ENCODE peak calls at places on chromosomes 6 and 20, in six cellular contexts. One of them, this sample, is unnamed.

GRCh38 chr6:1390805-1391511 is 1.6 kb downstream of the FOXF2 start:
- DNase-seq in MM.1S: no peak
- DNase-seq in GM12865: no peak
- DNase-seq in heart right ventricle: no peak
- DNase-seq in AG04450: no peak
- DNase-seq in neural progenitor cell: peak
- DNase-seq in this sample: no peak

GRCh38 chr6:14856177-14856576 is 389.7 kb upstream of the JARID2 start:
- DNase-seq in GM12865: no peak
- DNase-seq in neural progenitor cell: no peak
- DNase-seq in heart right ventricle: peak
- DNase-seq in MM.1S: no peak
- DNase-seq in AG04450: no peak
- DNase-seq in this sample: no peak

GRCh38 chr20:13546497-13547131 is 92.1 kb downstream of the TASP1 start:
- DNase-seq in heart right ventricle: peak
- DNase-seq in neural progenitor cell: peak
- DNase-seq in AG04450: peak
- DNase-seq in GM12865: peak
- DNase-seq in MM.1S: peak
- DNase-seq in this sample: peak

GRCh38 chr6:35275861-35276260 is 16.3 kb downstream of the ZNF76 start:
- DNase-seq in GM12865: no peak
- DNase-seq in heart right ventricle: no peak
- DNase-seq in neural progenitor cell: no peak
- DNase-seq in AG04450: no peak
- DNase-seq in MM.1S: no peak
- DNase-seq in this sample: no peak

GRCh38 chr20:44743916-44744655 is 1.6 kb upstream of the KCNK15 start:
- DNase-seq in AG04450: no peak
- DNase-seq in GM12865: no peak
- DNase-seq in neural progenitor cell: no peak
- DNase-seq in MM.1S: no peak
- DNase-seq in heart right ventricle: no peak
- DNase-seq in this sample: no peak

GRCh38 chr20:15604406-15604805 is 968.8 kb downstream of the KIF16B start:
- DNase-seq in GM12865: peak
- DNase-seq in neural progenitor cell: no peak
- DNase-seq in AG04450: no peak
- DNase-seq in heart right ventricle: no peak
- DNase-seq in MM.1S: no peak
- DNase-seq in this sample: no peak

GRCh38 chr6:170113141-170113540 is 177.7 kb downstream of the DLL1 start:
- DNase-seq in MM.1S: no peak
- DNase-seq in heart right ventricle: no peak
- DNase-seq in neural progenitor cell: no peak
- DNase-seq in AG04450: no peak
- DNase-seq in GM12865: no peak
- DNase-seq in this sample: no peak

GRCh38 chr20:31551163-31551562 is 36.9 kb downstream of the HM13 start:
- DNase-seq in neural progenitor cell: no peak
- DNase-seq in AG04450: no peak
- DNase-seq in GM12865: no peak
- DNase-seq in MM.1S: no peak
- DNase-seq in heart right ventricle: no peak
- DNase-seq in this sample: no peak

GRCh38 chr20:40010483-40010882 is 678.6 kb downstream of the MAFB start:
- DNase-seq in heart right ventricle: no peak
- DNase-seq in MM.1S: no peak
- DNase-seq in GM12865: no peak
- DNase-seq in neural progenitor cell: no peak
- DNase-seq in AG04450: no peak
- DNase-seq in this sample: no peak

GRCh38 chr20:2760381-2761305 is 39.8 kb downstream of the CPXM1 start:
- DNase-seq in neural progenitor cell: no peak
- DNase-seq in MM.1S: no peak
- DNase-seq in GM12865: no peak
- DNase-seq in heart right ventricle: no peak
- DNase-seq in AG04450: no peak
- DNase-seq in this sample: no peak

GRCh38 chr6:21533678-21534077 is 59.9 kb upstream of the SOX4 start:
- DNase-seq in neural progenitor cell: no peak
- DNase-seq in AG04450: no peak
- DNase-seq in GM12865: no peak
- DNase-seq in MM.1S: no peak
- DNase-seq in heart right ventricle: no peak
- DNase-seq in this sample: no peak

GRCh38 chr20:62511300-62511914 is 35.6 kb upstream of the GATA5 start:
- DNase-seq in neural progenitor cell: no peak
- DNase-seq in heart right ventricle: no peak
- DNase-seq in GM12865: no peak
- DNase-seq in MM.1S: no peak
- DNase-seq in AG04450: no peak
- DNase-seq in this sample: no peak

GRCh38 chr20:62515280-62515679 is 39.5 kb upstream of the GATA5 start:
- DNase-seq in MM.1S: no peak
- DNase-seq in neural progenitor cell: no peak
- DNase-seq in heart right ventricle: no peak
- DNase-seq in GM12865: no peak
- DNase-seq in AG04450: no peak
- DNase-seq in this sample: no peak

GRCh38 chr20:62512812-62513211 is 37.0 kb upstream of the GATA5 start:
- DNase-seq in AG04450: no peak
- DNase-seq in MM.1S: no peak
- DNase-seq in GM12865: no peak
- DNase-seq in heart right ventricle: no peak
- DNase-seq in neural progenitor cell: no peak
- DNase-seq in this sample: no peak

GRCh38 chr20:62513991-62514390 is 38.2 kb upstream of the GATA5 start:
- DNase-seq in heart right ventricle: no peak
- DNase-seq in GM12865: no peak
- DNase-seq in AG04450: no peak
- DNase-seq in neural progenitor cell: no peak
- DNase-seq in MM.1S: no peak
- DNase-seq in this sample: no peak

GRCh38 chr20:62511915-62512610 is 36.3 kb upstream of the GATA5 start:
- DNase-seq in AG04450: no peak
- DNase-seq in MM.1S: no peak
- DNase-seq in GM12865: no peak
- DNase-seq in heart right ventricle: no peak
- DNase-seq in neural progenitor cell: no peak
- DNase-seq in this sample: no peak
- TF ChIP-seq CTCF in AG04450: no peak
- TF ChIP-seq CTCF in MM.1S: no peak
- TF ChIP-seq CTCF in GM12865: no peak
- TF ChIP-seq CTCF in heart right ventricle: no peak
- TF ChIP-seq CTCF in neural progenitor cell: no peak
- TF ChIP-seq CTCF in this sample: no peak

GRCh38 chr20:9617940-9618339 is 103.5 kb downstream of the LAMP5 start:
- DNase-seq in MM.1S: peak
- DNase-seq in heart right ventricle: no peak
- DNase-seq in neural progenitor cell: peak
- DNase-seq in GM12865: peak
- DNase-seq in AG04450: no peak
- DNase-seq in this sample: no peak
- TF ChIP-seq CTCF in MM.1S: peak
- TF ChIP-seq CTCF in heart right ventricle: no peak
- TF ChIP-seq CTCF in neural progenitor cell: peak
- TF ChIP-seq CTCF in GM12865: peak
- TF ChIP-seq CTCF in AG04450: peak
- TF ChIP-seq CTCF in this sample: peak

GRCh38 chr20:56171087-56172012 is 77.2 kb upstream of the MC3R start:
- DNase-seq in heart right ventricle: no peak
- DNase-seq in AG04450: no peak
- DNase-seq in GM12865: no peak
- DNase-seq in MM.1S: peak
- DNase-seq in neural progenitor cell: peak
- DNase-seq in this sample: no peak
- TF ChIP-seq CTCF in heart right ventricle: peak
- TF ChIP-seq CTCF in AG04450: no peak
- TF ChIP-seq CTCF in GM12865: no peak
- TF ChIP-seq CTCF in MM.1S: no peak
- TF ChIP-seq CTCF in neural progenitor cell: peak
- TF ChIP-seq CTCF in this sample: no peak

DNA sequence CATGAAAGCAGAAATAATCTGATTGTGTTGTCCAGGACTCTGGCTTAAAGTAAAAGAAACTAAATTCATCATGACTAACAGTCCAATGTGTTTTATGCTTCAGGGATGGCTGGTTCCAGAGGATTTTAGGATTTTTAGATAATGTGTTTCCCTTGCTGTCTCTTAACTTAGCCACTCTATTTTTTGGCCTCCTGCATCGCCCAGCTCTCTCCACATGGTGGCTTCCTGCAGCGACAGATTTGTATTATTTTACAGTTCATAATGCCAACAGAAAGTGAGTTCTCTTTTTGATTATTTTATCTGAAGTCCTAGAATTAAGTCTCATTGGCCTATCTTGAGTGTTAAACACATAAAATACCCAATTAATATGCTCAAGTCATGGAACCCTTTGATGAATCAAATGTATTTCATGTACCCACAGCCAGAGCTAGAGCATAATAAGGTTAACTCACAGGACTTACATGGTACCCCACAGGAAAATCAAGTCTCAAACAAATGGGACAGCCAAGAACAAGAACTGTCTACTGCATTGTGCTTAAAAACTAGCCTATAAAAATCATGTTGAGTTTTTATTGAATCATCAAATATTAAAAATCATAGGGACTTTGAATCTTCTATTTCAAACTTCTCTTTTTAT is 582.5 kb downstream of the DOK5 start:
- DNase-seq in AG04450: no peak
- DNase-seq in MM.1S: peak
- DNase-seq in GM12865: no peak
- DNase-seq in neural progenitor cell: no peak
- DNase-seq in heart right ventricle: no peak
- DNase-seq in this sample: no peak
- TF ChIP-seq CTCF in AG04450: no peak
- TF ChIP-seq CTCF in MM.1S: peak
- TF ChIP-seq CTCF in GM12865: no peak
- TF ChIP-seq CTCF in neural progenitor cell: peak
- TF ChIP-seq CTCF in heart right ventricle: peak
- TF ChIP-seq CTCF in this sample: no peak